ENCODE peak calls at places on chromosomes 4 and X, in nine cellular contexts. One of them, this sample, is unnamed.
A peak's percentile ranks its signal among the peaks of the same experiment; 100 is the strongest.

GRCh38 chr4:93475730-93476129 is 352.8 kb upstream of the ATOH1 start:
- DNase-seq in left ventricle myocardium inferior: no peak
- DNase-seq in HCT116: no peak
- DNase-seq in left lung: no peak
- DNase-seq in mesothelial cell of epicardium: no peak
- DNase-seq in WTC11: no peak
- DNase-seq in tibial nerve: no peak
- DNase-seq in pancreas: no peak
- DNase-seq in mammary epithelial cell: no peak
- DNase-seq in this sample: no peak

GRCh38 chr4:86452323-86452995 is 92.6 kb upstream of the MAPK10 start:
- DNase-seq in left ventricle myocardium inferior: no peak
- DNase-seq in HCT116: no peak
- DNase-seq in left lung: no peak
- DNase-seq in mesothelial cell of epicardium: no peak
- DNase-seq in WTC11: no peak
- DNase-seq in tibial nerve: no peak
- DNase-seq in pancreas: no peak
- DNase-seq in mammary epithelial cell: no peak
- DNase-seq in this sample: no peak

GRCh38 chr4:69708211-69708610 is 52.2 kb downstream of the SULT1B1 start:
- DNase-seq in left ventricle myocardium inferior: no peak
- DNase-seq in HCT116: no peak
- DNase-seq in left lung: no peak
- DNase-seq in mesothelial cell of epicardium: no peak
- DNase-seq in WTC11: no peak
- DNase-seq in tibial nerve: no peak
- DNase-seq in pancreas: no peak
- DNase-seq in mammary epithelial cell: no peak
- DNase-seq in this sample: no peak

GRCh38 chr4:17316566-17316965 is 195.3 kb downstream of the QDPR start:
- DNase-seq in left ventricle myocardium inferior: no peak
- DNase-seq in HCT116: no peak
- DNase-seq in left lung: no peak
- DNase-seq in mesothelial cell of epicardium: no peak
- DNase-seq in WTC11: no peak
- DNase-seq in tibial nerve: no peak
- DNase-seq in pancreas: no peak
- DNase-seq in mammary epithelial cell: no peak
- DNase-seq in this sample: no peak

GRCh38 chr4:161791796-161792556 is 371.8 kb downstream of the FSTL5 start:
- DNase-seq in left ventricle myocardium inferior: no peak
- DNase-seq in HCT116: no peak
- DNase-seq in left lung: no peak
- DNase-seq in mesothelial cell of epicardium: no peak
- DNase-seq in WTC11: no peak
- DNase-seq in tibial nerve: no peak
- DNase-seq in pancreas: no peak
- DNase-seq in mammary epithelial cell: no peak
- DNase-seq in this sample: no peak

GRCh38 chr4:181890031-181890430 is 353.2 kb upstream of the TENM3 start:
- DNase-seq in left ventricle myocardium inferior: no peak
- DNase-seq in HCT116: no peak
- DNase-seq in left lung: no peak
- DNase-seq in mesothelial cell of epicardium: no peak
- DNase-seq in WTC11: no peak
- DNase-seq in tibial nerve: no peak
- DNase-seq in pancreas: no peak
- DNase-seq in mammary epithelial cell: no peak
- DNase-seq in this sample: no peak

GRCh38 chr4:127604949-127605709 is 27.6 kb upstream of the INTU start:
- DNase-seq in left ventricle myocardium inferior: no peak
- DNase-seq in HCT116: peak; percentile 33
- DNase-seq in left lung: no peak
- DNase-seq in mesothelial cell of epicardium: no peak
- DNase-seq in WTC11: peak; percentile 69
- DNase-seq in tibial nerve: no peak
- DNase-seq in pancreas: no peak
- DNase-seq in mammary epithelial cell: peak; percentile 12
- DNase-seq in this sample: no peak

GRCh38 chr4:129220254-129220653 is 124.3 kb downstream of the C4orf33 start:
- DNase-seq in left ventricle myocardium inferior: no peak
- DNase-seq in HCT116: no peak
- DNase-seq in left lung: no peak
- DNase-seq in mesothelial cell of epicardium: no peak
- DNase-seq in WTC11: no peak
- DNase-seq in tibial nerve: no peak
- DNase-seq in pancreas: no peak
- DNase-seq in mammary epithelial cell: no peak
- DNase-seq in this sample: no peak

GRCh38 chrX:17459008-17459407 is 84.0 kb downstream of the NHS start:
- DNase-seq in left ventricle myocardium inferior: peak; percentile 15
- DNase-seq in HCT116: no peak
- DNase-seq in left lung: peak; percentile 40
- DNase-seq in mesothelial cell of epicardium: no peak
- DNase-seq in WTC11: no peak
- DNase-seq in tibial nerve: no peak
- DNase-seq in pancreas: no peak
- DNase-seq in mammary epithelial cell: peak; percentile 50
- DNase-seq in this sample: no peak

GRCh38 chr4:73208376-73208775 is 50.2 kb downstream of the ANKRD17 start:
- DNase-seq in left ventricle myocardium inferior: no peak
- DNase-seq in HCT116: no peak
- DNase-seq in left lung: no peak
- DNase-seq in mesothelial cell of epicardium: no peak
- DNase-seq in WTC11: no peak
- DNase-seq in tibial nerve: no peak
- DNase-seq in pancreas: no peak
- DNase-seq in mammary epithelial cell: peak; percentile 54
- DNase-seq in this sample: no peak

GRCh38 chr4:71549516-71550160 is 210.8 kb downstream of the SLC4A4 start:
- DNase-seq in left ventricle myocardium inferior: no peak
- DNase-seq in HCT116: no peak
- DNase-seq in left lung: no peak
- DNase-seq in mesothelial cell of epicardium: no peak
- DNase-seq in WTC11: no peak
- DNase-seq in tibial nerve: no peak
- DNase-seq in pancreas: no peak
- DNase-seq in mammary epithelial cell: no peak
- DNase-seq in this sample: no peak

GRCh38 chr4:27714073-27714472 is 853.4 kb downstream of the STIM2 start:
- DNase-seq in left ventricle myocardium inferior: no peak
- DNase-seq in HCT116: no peak
- DNase-seq in left lung: no peak
- DNase-seq in mesothelial cell of epicardium: no peak
- DNase-seq in WTC11: no peak
- DNase-seq in tibial nerve: no peak
- DNase-seq in pancreas: no peak
- DNase-seq in mammary epithelial cell: peak; percentile 66
- DNase-seq in this sample: no peak

GRCh38 chr4:188435381-188435780 is 296.1 kb downstream of the TRIML1 start:
- DNase-seq in left ventricle myocardium inferior: no peak
- DNase-seq in HCT116: no peak
- DNase-seq in left lung: no peak
- DNase-seq in mesothelial cell of epicardium: no peak
- DNase-seq in WTC11: no peak
- DNase-seq in tibial nerve: no peak
- DNase-seq in pancreas: no peak
- DNase-seq in mammary epithelial cell: no peak
- DNase-seq in this sample: no peak

GRCh38 chr4:176256921-176257320 is 12.1 kb downstream of the ASB5 start:
- DNase-seq in left ventricle myocardium inferior: no peak
- DNase-seq in HCT116: no peak
- DNase-seq in left lung: no peak
- DNase-seq in mesothelial cell of epicardium: no peak
- DNase-seq in WTC11: no peak
- DNase-seq in tibial nerve: no peak
- DNase-seq in pancreas: no peak
- DNase-seq in mammary epithelial cell: peak; percentile 38
- DNase-seq in this sample: no peak

GRCh38 chrX:39899876-39900787 is 197.6 kb downstream of the BCOR start:
- DNase-seq in left ventricle myocardium inferior: no peak
- DNase-seq in HCT116: no peak
- DNase-seq in left lung: no peak
- DNase-seq in mesothelial cell of epicardium: no peak
- DNase-seq in WTC11: no peak
- DNase-seq in tibial nerve: no peak
- DNase-seq in pancreas: no peak
- DNase-seq in mammary epithelial cell: no peak
- DNase-seq in this sample: no peak

GRCh38 chrX:13327666-13328065 is 7.8 kb upstream of the ATXN3L start:
- DNase-seq in left ventricle myocardium inferior: no peak
- DNase-seq in HCT116: no peak
- DNase-seq in left lung: no peak
- DNase-seq in mesothelial cell of epicardium: no peak
- DNase-seq in WTC11: no peak
- DNase-seq in tibial nerve: no peak
- DNase-seq in pancreas: no peak
- DNase-seq in mammary epithelial cell: no peak
- DNase-seq in this sample: no peak

GRCh38 chr4:171650543-171650942 is 162.7 kb upstream of the GALNTL6 start:
- DNase-seq in left ventricle myocardium inferior: no peak
- DNase-seq in HCT116: no peak
- DNase-seq in left lung: no peak
- DNase-seq in mesothelial cell of epicardium: no peak
- DNase-seq in WTC11: peak; percentile 23
- DNase-seq in tibial nerve: no peak
- DNase-seq in pancreas: no peak
- DNase-seq in mammary epithelial cell: no peak
- DNase-seq in this sample: peak; percentile 26

DNA sequence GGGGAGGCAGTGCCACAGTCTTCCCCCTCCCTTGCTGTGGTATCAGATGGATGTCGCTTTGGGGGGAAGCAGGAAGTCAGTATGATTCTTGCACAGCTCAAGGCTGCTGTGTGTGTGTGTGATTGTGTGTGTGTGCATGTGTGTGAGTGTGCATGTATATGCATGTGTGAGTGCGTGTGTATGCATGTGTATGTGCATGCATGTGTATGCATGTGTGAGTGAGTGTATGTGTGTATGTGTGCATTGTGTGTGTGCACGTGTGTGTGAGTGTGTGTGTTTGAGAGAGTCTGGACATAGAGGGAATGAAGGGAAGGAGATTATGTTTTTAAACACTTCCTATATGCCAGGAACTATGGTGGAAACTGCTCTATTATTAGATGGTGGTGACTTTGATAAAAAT is 328.7 kb upstream of the CLNK start:
- DNase-seq in left ventricle myocardium inferior: no peak
- DNase-seq in HCT116: no peak
- DNase-seq in left lung: no peak
- DNase-seq in mesothelial cell of epicardium: no peak
- DNase-seq in WTC11: no peak
- DNase-seq in tibial nerve: no peak
- DNase-seq in pancreas: no peak
- DNase-seq in mammary epithelial cell: no peak
- DNase-seq in this sample: no peak
- TF ChIP-seq CTCF in left ventricle myocardium inferior: no peak
- TF ChIP-seq CTCF in HCT116: no peak
- TF ChIP-seq CTCF in left lung: no peak
- TF ChIP-seq CTCF in mesothelial cell of epicardium: no peak
- TF ChIP-seq CTCF in WTC11: no peak
- TF ChIP-seq CTCF in tibial nerve: no peak
- TF ChIP-seq CTCF in pancreas: no peak
- TF ChIP-seq CTCF in mammary epithelial cell: no peak
- TF ChIP-seq CTCF in this sample: no peak

DNA sequence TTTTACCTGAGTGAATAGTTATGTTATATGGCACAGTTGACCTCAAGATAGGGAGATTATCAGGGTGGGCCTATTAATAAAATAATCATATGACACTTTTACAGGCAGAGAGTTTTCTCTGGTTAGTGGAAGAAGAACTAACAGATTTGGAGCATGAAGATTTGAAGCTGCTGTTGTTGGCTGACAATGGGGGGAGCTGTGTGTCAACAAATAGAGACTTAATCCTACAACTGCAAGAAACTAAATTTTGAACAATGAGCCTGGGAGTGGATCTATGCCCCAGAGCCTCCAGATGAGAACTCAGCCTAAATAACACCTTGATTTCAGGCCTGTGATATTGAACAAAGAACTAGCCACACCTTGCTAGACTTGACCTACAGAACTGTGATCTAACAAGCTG is 7.2 kb upstream of the CCSER1 start:
- DNase-seq in left ventricle myocardium inferior: no peak
- DNase-seq in HCT116: no peak
- DNase-seq in left lung: no peak
- DNase-seq in mesothelial cell of epicardium: no peak
- DNase-seq in WTC11: no peak
- DNase-seq in tibial nerve: no peak
- DNase-seq in pancreas: no peak
- DNase-seq in mammary epithelial cell: no peak
- DNase-seq in this sample: no peak
- TF ChIP-seq CTCF in left ventricle myocardium inferior: peak; percentile 53
- TF ChIP-seq CTCF in HCT116: peak; percentile 35
- TF ChIP-seq CTCF in left lung: no peak
- TF ChIP-seq CTCF in mesothelial cell of epicardium: no peak
- TF ChIP-seq CTCF in WTC11: no peak
- TF ChIP-seq CTCF in tibial nerve: no peak
- TF ChIP-seq CTCF in pancreas: no peak
- TF ChIP-seq CTCF in mammary epithelial cell: no peak
- TF ChIP-seq CTCF in this sample: peak; percentile 30

DNA sequence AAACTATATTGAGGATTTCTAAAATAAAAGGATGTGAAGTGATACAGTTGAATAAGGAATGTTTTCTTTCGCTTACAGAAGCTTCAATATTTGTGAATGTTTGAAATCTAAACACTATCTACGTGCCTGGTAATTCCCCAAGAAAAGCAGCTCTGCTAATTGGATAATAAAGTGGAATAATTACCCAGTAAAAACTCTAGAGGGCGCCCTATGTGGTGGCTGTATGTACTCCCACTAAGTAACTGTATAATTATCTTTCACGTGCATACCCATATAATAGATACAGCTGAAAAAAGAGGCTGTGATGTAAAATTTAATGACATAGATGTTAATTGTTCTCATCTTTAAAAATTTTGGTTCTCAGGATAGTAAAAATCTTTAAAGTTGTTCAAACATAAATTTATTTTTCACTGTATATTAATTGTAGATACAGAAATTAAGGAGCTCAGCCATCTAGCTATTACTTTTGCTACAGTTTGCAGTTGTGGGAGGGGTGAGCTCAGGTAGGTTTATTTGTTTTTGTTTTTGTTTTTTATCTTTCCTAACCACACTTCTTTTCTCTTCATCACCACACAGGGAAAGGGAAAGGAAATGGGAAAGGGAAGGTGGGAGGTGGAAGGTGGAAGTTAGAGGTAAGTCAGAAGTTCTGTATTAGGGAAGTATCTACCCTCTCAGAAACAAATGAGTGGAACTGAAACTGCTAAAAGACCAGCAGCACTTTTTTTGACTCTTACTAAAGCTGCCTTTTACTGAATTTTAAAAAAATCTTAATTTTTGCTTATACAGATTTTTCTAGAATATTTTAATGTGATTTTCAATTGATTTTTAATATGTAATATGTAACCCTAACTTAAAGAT is 151.7 kb upstream of the RPS6KA6 start:
- DNase-seq in left ventricle myocardium inferior: no peak
- DNase-seq in HCT116: no peak
- DNase-seq in left lung: no peak
- DNase-seq in mesothelial cell of epicardium: no peak
- DNase-seq in WTC11: no peak
- DNase-seq in tibial nerve: no peak
- DNase-seq in pancreas: no peak
- DNase-seq in mammary epithelial cell: peak; percentile 17
- DNase-seq in this sample: peak; percentile 2
- TF ChIP-seq CTCF in left ventricle myocardium inferior: peak; percentile 60
- TF ChIP-seq CTCF in HCT116: no peak
- TF ChIP-seq CTCF in left lung: peak; percentile 53
- TF ChIP-seq CTCF in mesothelial cell of epicardium: peak; percentile 61
- TF ChIP-seq CTCF in WTC11: peak; percentile 66
- TF ChIP-seq CTCF in tibial nerve: peak; percentile 69
- TF ChIP-seq CTCF in pancreas: peak; percentile 31
- TF ChIP-seq CTCF in mammary epithelial cell: peak; percentile 63
- TF ChIP-seq CTCF in this sample: no peak

GRCh38 chrX:118758511-118758910 is 31.1 kb downstream of the IL13RA1 start:
- DNase-seq in left ventricle myocardium inferior: no peak
- DNase-seq in HCT116: no peak
- DNase-seq in left lung: no peak
- DNase-seq in mesothelial cell of epicardium: no peak
- DNase-seq in WTC11: no peak
- DNase-seq in tibial nerve: no peak
- DNase-seq in pancreas: no peak
- DNase-seq in mammary epithelial cell: no peak
- DNase-seq in this sample: no peak
- TF ChIP-seq CTCF in left ventricle myocardium inferior: no peak
- TF ChIP-seq CTCF in HCT116: no peak
- TF ChIP-seq CTCF in left lung: no peak
- TF ChIP-seq CTCF in mesothelial cell of epicardium: no peak
- TF ChIP-seq CTCF in WTC11: no peak
- TF ChIP-seq CTCF in tibial nerve: no peak
- TF ChIP-seq CTCF in pancreas: no peak
- TF ChIP-seq CTCF in mammary epithelial cell: no peak
- TF ChIP-seq CTCF in this sample: no peak